ENCODE peak calls at places on chromosomes 1 and 21, in four cellular contexts. One of them, this sample, is unnamed.

GRCh38 chr1:214617843-214618242 is 14.8 kb downstream of the CENPF start:
- DNase-seq in astrocyte of the spinal cord: no peak
- DNase-seq in Peyer's patch: no peak
- DNase-seq in tibial artery: no peak
- DNase-seq in this sample: no peak

GRCh38 chr1:1217621-1218523 is 3.9 kb upstream of the TNFRSF4 start:
- DNase-seq in astrocyte of the spinal cord: no peak
- DNase-seq in Peyer's patch: no peak
- DNase-seq in tibial artery: no peak
- DNase-seq in this sample: no peak

GRCh38 chr1:52672946-52673345 is 25.2 kb downstream of the COA7 start:
- DNase-seq in astrocyte of the spinal cord: no peak
- DNase-seq in Peyer's patch: no peak
- DNase-seq in tibial artery: no peak
- DNase-seq in this sample: no peak

GRCh38 chr1:55054396-55054795 is 15.0 kb downstream of the PCSK9 start:
- DNase-seq in Peyer's patch: no peak
- DNase-seq in tibial artery: peak; percentile 47
- DNase-seq in astrocyte of the spinal cord: no peak
- DNase-seq in this sample: no peak

GRCh38 chr1:52899445-52899894 is 22.1 kb downstream of the ECHDC2 start:
- DNase-seq in astrocyte of the spinal cord: peak; percentile 17
- DNase-seq in tibial artery: no peak
- DNase-seq in Peyer's patch: no peak
- DNase-seq in this sample: no peak

GRCh38 chr1:153349363-153350340 is 1.0 kb upstream of the PGLYRP4 start:
- DNase-seq in Peyer's patch: no peak
- DNase-seq in astrocyte of the spinal cord: no peak
- DNase-seq in tibial artery: no peak
- DNase-seq in this sample: no peak

GRCh38 chr21:25457411-25457810 is 149.9 kb downstream of the MRPL39 start:
- DNase-seq in astrocyte of the spinal cord: peak; percentile 85
- DNase-seq in Peyer's patch: no peak
- DNase-seq in tibial artery: no peak
- DNase-seq in this sample: no peak

GRCh38 chr1:149885364-149886111 is 13.8 kb upstream of the BOLA1 start:
- DNase-seq in Peyer's patch: peak; percentile 73
- DNase-seq in astrocyte of the spinal cord: peak; percentile 90
- DNase-seq in tibial artery: peak; percentile 96
- DNase-seq in this sample: peak; percentile 63

GRCh38 chr1:44803312-44804095 is 3.3 kb downstream of the PLK3 start:
- DNase-seq in tibial artery: peak; percentile 62
- DNase-seq in Peyer's patch: no peak
- DNase-seq in astrocyte of the spinal cord: no peak
- DNase-seq in this sample: no peak

GRCh38 chr1:43912607-43913006 is 21.0 kb upstream of the ARTN start:
- DNase-seq in Peyer's patch: no peak
- DNase-seq in astrocyte of the spinal cord: peak; percentile 61
- DNase-seq in tibial artery: no peak
- DNase-seq in this sample: no peak

GRCh38 chr21:36135391-36136094 is 664 bp downstream of the CBR3 start:
- DNase-seq in Peyer's patch: peak; percentile 62
- DNase-seq in astrocyte of the spinal cord: peak; percentile 84
- DNase-seq in tibial artery: peak; percentile 91
- DNase-seq in this sample: peak; percentile 52

GRCh38 chr21:41536827-41537103 is 28.8 kb upstream of the TMPRSS2 start:
- DNase-seq in Peyer's patch: no peak
- DNase-seq in astrocyte of the spinal cord: no peak
- DNase-seq in tibial artery: no peak
- DNase-seq in this sample: no peak

GRCh38 chr1:3611170-3612019 is at the start of gene MEGF6:
- DNase-seq in tibial artery: no peak
- DNase-seq in astrocyte of the spinal cord: peak; percentile 19
- DNase-seq in Peyer's patch: peak; percentile 74
- DNase-seq in this sample: peak; percentile 99

GRCh38 chr21:45874716-45875415 is 106.7 kb upstream of the COL6A1 start:
- DNase-seq in tibial artery: peak; percentile 61
- DNase-seq in Peyer's patch: no peak
- DNase-seq in astrocyte of the spinal cord: peak; percentile 98
- DNase-seq in this sample: no peak

GRCh38 chr1:233704125-233704881 is 90.4 kb downstream of the KCNK1 start:
- DNase-seq in astrocyte of the spinal cord: peak; percentile 15
- DNase-seq in tibial artery: no peak
- DNase-seq in Peyer's patch: no peak
- DNase-seq in this sample: no peak

GRCh38 chr1:205563927-205564441 is 59.5 kb downstream of the CDK18 start:
- DNase-seq in astrocyte of the spinal cord: no peak
- DNase-seq in tibial artery: no peak
- DNase-seq in Peyer's patch: no peak
- DNase-seq in this sample: no peak

GRCh38 chr1:71649588-71649987 is 568.8 kb upstream of the ZRANB2 start:
- DNase-seq in astrocyte of the spinal cord: no peak
- DNase-seq in tibial artery: no peak
- DNase-seq in Peyer's patch: no peak
- DNase-seq in this sample: no peak

GRCh38 chr1:216596298-216596947 is 126.8 kb downstream of the ESRRG start:
- DNase-seq in Peyer's patch: no peak
- DNase-seq in tibial artery: no peak
- DNase-seq in astrocyte of the spinal cord: peak; percentile 1
- DNase-seq in this sample: no peak

GRCh38 chr1:38555594-38555993 is 304.0 kb downstream of the RRAGC start:
- DNase-seq in Peyer's patch: no peak
- DNase-seq in astrocyte of the spinal cord: no peak
- DNase-seq in tibial artery: no peak
- DNase-seq in this sample: no peak

GRCh38 chr1:25895365-25895990 is 10.7 kb downstream of the STMN1 start:
- DNase-seq in Peyer's patch: peak; percentile 88
- DNase-seq in tibial artery: peak; percentile 94
- DNase-seq in astrocyte of the spinal cord: peak; percentile 93
- DNase-seq in this sample: peak; percentile 90

GRCh38 chr1:28449904-28450303 is 55.9 kb upstream of the RCC1 start:
- DNase-seq in Peyer's patch: no peak
- DNase-seq in astrocyte of the spinal cord: peak; percentile 71
- DNase-seq in tibial artery: no peak
- DNase-seq in this sample: no peak

GRCh38 chr1:25572708-25573590 is 29.5 kb downstream of the LDLRAP1 start:
- DNase-seq in astrocyte of the spinal cord: peak; percentile 47
- DNase-seq in Peyer's patch: peak; percentile 48
- DNase-seq in tibial artery: no peak
- DNase-seq in this sample: peak; percentile 73

GRCh38 chr1:161298116-161298515 is 11.7 kb downstream of the MPZ start:
- DNase-seq in tibial artery: no peak
- DNase-seq in Peyer's patch: no peak
- DNase-seq in astrocyte of the spinal cord: no peak
- DNase-seq in this sample: no peak

GRCh38 chr1:67732750-67733151 is 47.8 kb downstream of the GADD45A start:
- DNase-seq in tibial artery: peak; percentile 80
- DNase-seq in astrocyte of the spinal cord: peak; percentile 75
- DNase-seq in Peyer's patch: no peak
- DNase-seq in this sample: no peak

GRCh38 chr1:6447818-6448748 is 17.9 kb downstream of the TNFRSF25 start:
- DNase-seq in astrocyte of the spinal cord: no peak
- DNase-seq in Peyer's patch: peak; percentile 40
- DNase-seq in tibial artery: no peak
- DNase-seq in this sample: peak; percentile 68

GRCh38 chr1:23101101-23101827 is 67.4 kb downstream of the LUZP1 start:
- DNase-seq in astrocyte of the spinal cord: no peak
- DNase-seq in Peyer's patch: no peak
- DNase-seq in tibial artery: no peak
- DNase-seq in this sample: no peak

GRCh38 chr1:55039342-55040082 is at the start of gene PCSK9:
- DNase-seq in astrocyte of the spinal cord: peak; percentile 23
- DNase-seq in Peyer's patch: no peak
- DNase-seq in tibial artery: peak; percentile 58
- DNase-seq in this sample: peak; percentile 82

GRCh38 chr1:48031676-48032075 is 34.5 kb upstream of the TRABD2B start:
- DNase-seq in tibial artery: peak; percentile 11
- DNase-seq in Peyer's patch: no peak
- DNase-seq in astrocyte of the spinal cord: no peak
- DNase-seq in this sample: no peak

GRCh38 chr1:62800825-62801306 is 16.9 kb downstream of the ATG4C start:
- DNase-seq in astrocyte of the spinal cord: no peak
- DNase-seq in Peyer's patch: peak; percentile 40
- DNase-seq in tibial artery: no peak
- DNase-seq in this sample: no peak

GRCh38 chr21:16755061-16755460 is 757.8 kb upstream of the CXADR start:
- DNase-seq in astrocyte of the spinal cord: no peak
- DNase-seq in Peyer's patch: no peak
- DNase-seq in tibial artery: no peak
- DNase-seq in this sample: no peak

DNA sequence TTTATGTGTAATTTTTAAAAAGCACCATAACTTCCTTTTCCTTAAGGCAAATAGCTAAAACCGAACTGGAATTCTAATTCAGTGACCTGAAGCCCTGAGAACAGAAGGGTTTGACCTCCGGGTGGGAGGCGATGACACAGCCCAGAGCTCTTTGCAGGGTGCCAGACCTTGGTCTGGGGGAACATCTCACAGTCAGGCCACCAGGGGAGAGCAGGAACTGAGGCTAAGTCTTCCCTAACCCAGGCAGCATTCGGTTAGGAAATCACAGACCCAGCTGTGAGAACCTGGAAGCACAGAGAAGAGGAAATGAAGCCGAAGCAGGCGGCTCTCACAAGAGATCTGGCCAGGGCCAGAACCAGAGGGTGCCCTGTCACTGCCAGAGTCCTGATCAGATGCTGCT is 444.8 kb downstream of the TTLL7 start:
- DNase-seq in Peyer's patch: no peak
- DNase-seq in tibial artery: no peak
- DNase-seq in astrocyte of the spinal cord: peak; percentile 24
- DNase-seq in this sample: peak; percentile 2
- TF ChIP-seq CTCF in Peyer's patch: no peak
- TF ChIP-seq CTCF in tibial artery: no peak
- TF ChIP-seq CTCF in astrocyte of the spinal cord: no peak
- TF ChIP-seq CTCF in this sample: no peak

GRCh38 chr1:192363177-192363576 is 46.4 kb downstream of the RGS21 start:
- DNase-seq in Peyer's patch: no peak
- DNase-seq in tibial artery: no peak
- DNase-seq in astrocyte of the spinal cord: no peak
- DNase-seq in this sample: no peak
- TF ChIP-seq CTCF in Peyer's patch: no peak
- TF ChIP-seq CTCF in tibial artery: no peak
- TF ChIP-seq CTCF in astrocyte of the spinal cord: no peak
- TF ChIP-seq CTCF in this sample: no peak

DNA sequence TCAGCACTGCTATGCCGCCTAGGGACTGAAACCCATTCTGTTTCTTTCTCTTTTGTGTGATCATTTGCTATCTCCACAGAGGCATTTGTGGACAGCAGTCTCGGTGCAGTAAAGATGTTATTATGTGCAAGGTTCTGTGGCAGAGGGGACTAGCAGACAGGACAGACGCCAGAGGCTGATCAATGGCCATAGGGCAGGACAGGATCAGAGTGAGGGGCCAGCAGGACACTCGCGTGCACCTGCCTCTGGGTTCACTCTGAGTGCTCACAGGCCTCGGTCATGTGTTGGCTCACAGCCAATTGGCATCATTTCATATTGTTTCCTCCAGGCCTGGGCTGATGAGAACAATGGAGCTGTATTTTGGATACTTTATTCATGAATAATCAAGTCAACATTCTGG is 212.6 kb downstream of the TGFB2 start:
- DNase-seq in tibial artery: no peak
- DNase-seq in astrocyte of the spinal cord: peak; percentile 59
- DNase-seq in Peyer's patch: no peak
- DNase-seq in this sample: no peak
- TF ChIP-seq CTCF in tibial artery: no peak
- TF ChIP-seq CTCF in astrocyte of the spinal cord: no peak
- TF ChIP-seq CTCF in Peyer's patch: no peak
- TF ChIP-seq CTCF in this sample: no peak

DNA sequence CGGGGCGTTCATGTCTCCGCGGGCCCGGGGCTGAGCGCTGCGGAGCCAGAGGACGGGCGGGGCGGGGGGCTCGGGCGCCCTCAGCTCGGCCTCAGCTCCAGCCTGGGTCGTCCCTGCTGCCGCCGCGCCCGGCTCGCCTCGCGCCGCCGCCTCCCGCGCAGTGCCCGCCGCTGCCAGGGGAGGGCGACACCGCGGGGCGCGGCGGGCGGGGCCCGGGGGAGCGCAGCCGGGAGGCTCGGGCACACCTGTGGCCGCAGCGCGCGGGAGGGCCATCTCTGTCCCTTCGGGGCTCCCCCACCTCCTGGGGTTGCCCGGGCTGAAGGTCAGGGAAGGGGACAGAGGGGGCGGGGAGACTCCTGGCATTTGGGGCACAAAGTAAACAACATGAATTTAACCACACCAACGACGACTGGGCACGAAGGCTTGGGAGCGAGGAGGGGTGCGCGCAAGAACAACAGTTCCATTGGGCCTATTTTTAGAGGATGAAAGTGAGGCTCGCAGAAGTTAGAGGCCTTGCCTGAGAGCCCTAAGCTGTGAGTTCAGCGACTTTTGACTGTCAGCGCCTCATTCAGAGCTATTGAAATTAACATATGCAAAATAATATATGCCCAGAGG is at the start of gene FAM131C:
- DNase-seq in tibial artery: no peak
- DNase-seq in Peyer's patch: peak; percentile 25
- DNase-seq in astrocyte of the spinal cord: no peak
- DNase-seq in this sample: peak; percentile 67
- TF ChIP-seq CTCF in tibial artery: peak; percentile 57
- TF ChIP-seq CTCF in Peyer's patch: peak; percentile 19
- TF ChIP-seq CTCF in astrocyte of the spinal cord: peak; percentile 5
- TF ChIP-seq CTCF in this sample: no peak

GRCh38 chr1:15426492-15427279 is 11.6 kb upstream of the CTRC start:
- DNase-seq in astrocyte of the spinal cord: no peak
- DNase-seq in tibial artery: no peak
- DNase-seq in Peyer's patch: no peak
- DNase-seq in this sample: no peak
- TF ChIP-seq CTCF in astrocyte of the spinal cord: peak; percentile 14
- TF ChIP-seq CTCF in tibial artery: no peak
- TF ChIP-seq CTCF in Peyer's patch: peak; percentile 9
- TF ChIP-seq CTCF in this sample: no peak

GRCh38 chr1:12067900-12068821 is 5.1 kb downstream of the TNFRSF8 start:
- DNase-seq in astrocyte of the spinal cord: peak; percentile 22
- DNase-seq in Peyer's patch: no peak
- DNase-seq in tibial artery: no peak
- DNase-seq in this sample: peak; percentile 54
- TF ChIP-seq CTCF in astrocyte of the spinal cord: no peak
- TF ChIP-seq CTCF in Peyer's patch: no peak
- TF ChIP-seq CTCF in tibial artery: no peak
- TF ChIP-seq CTCF in this sample: no peak

GRCh38 chr1:37096523-37096922 is 62.2 kb upstream of the GRIK3 start:
- DNase-seq in Peyer's patch: no peak
- DNase-seq in tibial artery: no peak
- DNase-seq in astrocyte of the spinal cord: no peak
- DNase-seq in this sample: no peak
- TF ChIP-seq CTCF in Peyer's patch: no peak
- TF ChIP-seq CTCF in tibial artery: no peak
- TF ChIP-seq CTCF in astrocyte of the spinal cord: peak; percentile 2
- TF ChIP-seq CTCF in this sample: peak; percentile 33

GRCh38 chr1:151715726-151716404 is 738 bp downstream of the CELF3 start:
- DNase-seq in tibial artery: no peak
- DNase-seq in astrocyte of the spinal cord: no peak
- DNase-seq in Peyer's patch: no peak
- DNase-seq in this sample: peak; percentile 39
- TF ChIP-seq CTCF in tibial artery: no peak
- TF ChIP-seq CTCF in astrocyte of the spinal cord: no peak
- TF ChIP-seq CTCF in Peyer's patch: no peak
- TF ChIP-seq CTCF in this sample: peak; percentile 24